ENCODE peak calls at places on chromosomes 2 and 18, in six cellular contexts. F is GM23248, D is A549, N is endodermal cell, L is GM12865, Q is AG09309. C is an unnamed sample.

GRCh38 chr18:58076052-58076451 is 32.0 kb downstream of the NEDD4L start:
- DNase-seq in F (peak; percentile 7), D (no peak), N (no peak), L (no peak), Q (no peak), C (no peak)

GRCh38 chr2:25301453-25302352 is 40.0 kb downstream of the DNMT3A start:
- DNase-seq in F (peak; percentile 90), D (no peak), N (no peak), L (peak; percentile 97), Q (peak; percentile 42), C (peak; percentile 91)

GRCh38 chr2:235005603-235006259 is 53.9 kb downstream of the SH3BP4 start:
- DNase-seq in F (peak; percentile 42), D (no peak), N (peak; percentile 94), L (no peak), Q (no peak), C (peak; percentile 97)

GRCh38 chr2:183269956-183270355 is 145.7 kb downstream of the NUP35 start:
- DNase-seq in F (no peak), D (no peak), N (no peak), L (no peak), Q (no peak), C (no peak)

GRCh38 chr2:10007921-10008808 is 35.2 kb upstream of the KLF11 start:
- DNase-seq in F (peak; percentile 23), D (no peak), N (no peak), L (no peak), Q (no peak), C (no peak)

GRCh38 chr2:88753833-88754584 is 62.5 kb downstream of the RPIA start:
- DNase-seq in F (no peak), D (no peak), N (no peak), L (peak; percentile 80), Q (no peak), C (no peak)

GRCh38 chr2:111091811-111092211 is 28.9 kb upstream of the BCL2L11 start:
- DNase-seq in F (no peak), D (no peak), N (no peak), L (peak; percentile 21), Q (no peak), C (no peak)

GRCh38 chr2:134657650-134658250 is 61.0 kb downstream of the TMEM163 start:
- DNase-seq in F (peak; percentile 30), D (no peak), N (peak; percentile 78), L (peak; percentile 15), Q (no peak), C (no peak)

GRCh38 chr18:44781890-44782289 is 101.2 kb downstream of the SETBP1 start:
- DNase-seq in F (peak; percentile 78), D (no peak), N (no peak), L (no peak), Q (peak; percentile 77), C (peak; percentile 58)

GRCh38 chr2:241924909-241925250 is 55.4 kb downstream of the RTP5 start:
- DNase-seq in F (no peak), D (no peak), N (peak; percentile 13), L (no peak), Q (no peak), C (no peak)

GRCh38 chr2:32416519-32416918 is 59.7 kb downstream of the BIRC6 start:
- DNase-seq in F (no peak), D (no peak), N (no peak), L (no peak), Q (no peak), C (no peak)

GRCh38 chr2:109472331-109473005 is 141.3 kb downstream of the SEPTIN10 start:
- DNase-seq in F (no peak), D (no peak), N (no peak), L (no peak), Q (no peak), C (no peak)
- H3K4me3 ChIP-seq in F (no peak overlapping the region), D (no peak overlapping the region), N (no peak overlapping the region), L (no peak overlapping the region), Q (no peak overlapping the region), C (no peak overlapping the region)

GRCh38 chr18:52244658-52245057 is 95.3 kb upstream of the DCC start:
- DNase-seq in F (no peak), D (no peak), N (no peak), L (no peak), Q (no peak), C (no peak)
- H3K4me3 ChIP-seq in F (no peak overlapping the region), D (no peak overlapping the region), N (no peak overlapping the region), L (no peak overlapping the region), Q (no peak overlapping the region), C (no peak overlapping the region)

GRCh38 chr18:72726201-72726600 is 141.6 kb downstream of the NETO1 start:
- DNase-seq in F (no peak), D (no peak), N (no peak), L (no peak), Q (no peak), C (no peak)

GRCh38 chr18:72727776-72728175 is 140.0 kb downstream of the NETO1 start:
- DNase-seq in F (no peak), D (no peak), N (no peak), L (no peak), Q (no peak), C (no peak)

GRCh38 chr18:72727038-72727690 is 140.6 kb downstream of the NETO1 start:
- DNase-seq in F (no peak), D (no peak), N (no peak), L (no peak), Q (no peak), C (peak; percentile 28)
- H3K4me3 ChIP-seq in F (no peak overlapping the region), D (no peak overlapping the region), N (no peak overlapping the region), L (no peak overlapping the region), Q (no peak overlapping the region), C (no peak overlapping the region)

GRCh38 chr2:23941644-23942043 is 1.4 kb downstream of the UBXN2A start:
- DNase-seq in F (no peak), D (no peak), N (no peak), L (no peak), Q (no peak), C (no peak)

GRCh38 chr2:23940262-23940975 is at the start of gene UBXN2A:
- DNase-seq in F (peak; percentile 94), D (peak; percentile 89), N (peak; percentile 92), L (peak; percentile 91), Q (no peak), C (peak; percentile 93)

GRCh38 chr2:23943666-23944065 is 3.4 kb downstream of the UBXN2A start:
- DNase-seq in F (no peak), D (no peak), N (no peak), L (no peak), Q (no peak), C (no peak)

GRCh38 chr2:23940976-23941605 is 828 bp downstream of the UBXN2A start:
- DNase-seq in F (peak; percentile 20), D (no peak), N (no peak), L (no peak), Q (no peak), C (peak; percentile 36)

DNA sequence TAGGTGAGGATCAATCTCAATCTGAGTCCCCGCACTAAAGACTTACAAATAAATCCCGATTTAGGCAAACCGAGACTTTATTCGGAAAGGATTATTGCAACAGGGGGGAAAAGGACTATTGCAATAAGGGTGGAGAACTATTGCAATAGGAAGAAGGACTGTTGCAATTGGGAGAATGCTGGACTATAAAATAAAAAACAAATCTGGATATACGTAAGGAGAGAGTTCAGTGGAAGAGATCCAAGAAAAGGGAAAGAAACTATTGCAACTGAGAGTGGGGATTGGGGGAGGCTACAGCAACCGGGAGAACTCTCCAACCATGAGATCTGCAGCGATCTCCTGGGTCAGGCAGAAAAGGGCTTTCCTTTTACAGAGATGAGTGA is 1.2 kb upstream of the UBXN2A start:
- DNase-seq in F (peak; percentile 48), D (no peak), N (no peak), L (no peak), Q (no peak), C (no peak)
- H3K4me3 ChIP-seq in F (peak overlapping the region; percentile 93), D (no peak overlapping the region), N (peak overlapping the region; percentile 99), L (peak overlapping the region; percentile 58), Q (peak overlapping the region; percentile 85), C (no peak overlapping the region)

GRCh38 chr2:46913471-46914381 is 1.9 kb downstream of the MCFD2 start:
- DNase-seq in F (peak; percentile 79), D (no peak), N (peak; percentile 61), L (no peak), Q (no peak), C (no peak)
- H3K4me3 ChIP-seq in F (peak overlapping the region; percentile 81), D (peak overlapping the region; percentile 80), N (peak overlapping the region; percentile 97), L (no peak overlapping the region), Q (peak overlapping the region; percentile 96), C (no peak overlapping the region)

GRCh38 chr18:63155169-63155852 is 164.3 kb downstream of the BCL2 start:
- DNase-seq in F (no peak), D (peak; percentile 39), N (peak; percentile 98), L (peak; percentile 94), Q (no peak), C (peak; percentile 59)

GRCh38 chr18:63158012-63158631 is 161.4 kb downstream of the BCL2 start:
- DNase-seq in F (no peak), D (no peak), N (no peak), L (peak; percentile 71), Q (no peak), C (no peak)

GRCh38 chr18:63154350-63155152 is 165.0 kb downstream of the BCL2 start:
- DNase-seq in F (no peak), D (no peak), N (no peak), L (no peak), Q (no peak), C (no peak)

GRCh38 chr18:63157293-63158011 is 162.1 kb downstream of the BCL2 start:
- DNase-seq in F (no peak), D (no peak), N (no peak), L (peak; percentile 91), Q (no peak), C (no peak)

GRCh38 chr18:63155910-63156773 is 163.4 kb downstream of the BCL2 start:
- DNase-seq in F (no peak), D (no peak), N (no peak), L (peak; percentile 53), Q (no peak), C (no peak)
- H3K4me3 ChIP-seq in F (no peak overlapping the region), D (no peak overlapping the region), N (no peak overlapping the region), L (peak overlapping the region; percentile 76), Q (no peak overlapping the region), C (no peak overlapping the region)

GRCh38 chr2:95344208-95344570 is 47.0 kb downstream of the KCNIP3 start:
- DNase-seq in F (no peak), D (no peak), N (peak; percentile 13), L (no peak), Q (no peak), C (no peak)

GRCh38 chr2:95345415-95346235 is 48.5 kb downstream of the KCNIP3 start:
- DNase-seq in F (peak; percentile 93), D (peak; percentile 88), N (peak; percentile 95), L (peak; percentile 61), Q (peak; percentile 52), C (peak; percentile 73)

GRCh38 chr2:95346236-95346737 is 49.1 kb downstream of the KCNIP3 start:
- DNase-seq in F (peak; percentile 86), D (peak; percentile 38), N (no peak), L (no peak), Q (no peak), C (peak; percentile 9)

GRCh38 chr2:95344656-95345055 is 47.5 kb downstream of the KCNIP3 start:
- DNase-seq in F (no peak), D (no peak), N (peak; percentile 22), L (no peak), Q (no peak), C (no peak)

GRCh38 chr2:95345066-95345414 is 47.9 kb downstream of the KCNIP3 start:
- DNase-seq in F (no peak), D (no peak), N (peak; percentile 40), L (no peak), Q (no peak), C (no peak)
- H3K4me3 ChIP-seq in F (peak overlapping the region; percentile 80), D (peak overlapping the region; percentile 62), N (no peak overlapping the region), L (no peak overlapping the region), Q (peak overlapping the region; percentile 63), C (no peak overlapping the region)

C was measured in SJCRH30.